ENCODE peak calls at places on chromosomes 7 and 10, in eight cellular contexts. U, F, A, M, L, I, Z and O are unnamed samples.

GRCh38 chr10:15744217-15744865 is 24.6 kb upstream of the ITGA8 start:
- DNase-seq in A (no peak), L (peak), Z (peak), M (peak), F (no peak), I (peak), U (peak), O (peak)

GRCh38 chr10:104557966-104558365 is 83.1 kb upstream of the SORCS3 start:
- DNase-seq in A (no peak), F (no peak), Z (no peak), M (no peak), U (no peak), L (no peak), I (no peak), O (no peak)

GRCh38 chr10:59079386-59080226 is 96.8 kb upstream of the PHYHIPL start:
- DNase-seq in A (no peak), U (no peak), F (no peak), L (no peak), I (peak), M (peak), Z (no peak), O (no peak)

GRCh38 chr10:84997870-84998269 is 669.5 kb downstream of the CCSER2 start:
- DNase-seq in I (no peak), U (no peak), M (no peak), Z (no peak), F (no peak), L (no peak), A (no peak), O (no peak)

GRCh38 chr7:66697451-66698438 is 42.8 kb upstream of the RABGEF1 start:
- DNase-seq in Z (no peak), U (no peak), A (peak), L (no peak), I (peak), F (no peak), M (peak), O (no peak)

GRCh38 chr10:30026080-30026479 is 33.3 kb downstream of the JCAD start:
- DNase-seq in L (no peak), U (no peak), A (no peak), Z (no peak), M (no peak), I (no peak), F (no peak), O (no peak)

GRCh38 chr10:29501692-29502091 is 133.1 kb downstream of the SVIL start:
- DNase-seq in Z (no peak), A (no peak), L (no peak), U (no peak), M (peak), I (peak), F (no peak), O (no peak)

GRCh38 chr10:19250542-19250941 is 201.9 kb downstream of the MALRD1 start:
- DNase-seq in Z (no peak), U (no peak), M (peak), A (no peak), F (no peak), I (no peak), L (no peak), O (no peak)

GRCh38 chr10:73537288-73537687 is 41.5 kb upstream of the PPP3CB start:
- DNase-seq in F (no peak), L (no peak), A (no peak), I (no peak), U (no peak), M (no peak), Z (no peak), O (no peak)

GRCh38 chr10:125762692-125763648 is 12.7 kb downstream of the MMP21 start:
- DNase-seq in Z (no peak), A (no peak), U (no peak), F (no peak), L (no peak), I (no peak), M (no peak), O (no peak)

GRCh38 chr7:102992820-102993531 is 80.2 kb downstream of the LRRC17 start:
- DNase-seq in A (no peak), I (peak), F (no peak), L (peak), M (peak), Z (peak), U (no peak), O (no peak)

GRCh38 chr10:3233486-3233990 is 61.0 kb upstream of the PITRM1 start:
- DNase-seq in L (no peak), F (no peak), I (no peak), A (no peak), U (no peak), M (no peak), Z (no peak), O (no peak)

GRCh38 chr10:76936182-76936581 is 701.4 kb downstream of the KCNMA1 start:
- DNase-seq in U (no peak), A (no peak), F (no peak), M (no peak), Z (no peak), I (no peak), L (no peak), O (no peak)

GRCh38 chr7:64551375-64552142 is 11.3 kb downstream of the ZNF680 start:
- DNase-seq in U (no peak), A (no peak), Z (no peak), M (no peak), I (no peak), L (no peak), F (no peak), O (no peak)

GRCh38 chr7:26965724-26966123 is 101.3 kb upstream of the SKAP2 start:
- DNase-seq in A (no peak), I (no peak), Z (peak), L (no peak), M (no peak), U (no peak), F (no peak), O (no peak)

GRCh38 chr10:50403074-50403473 is 151.8 kb upstream of the ASAH2 start:
- DNase-seq in A (no peak), M (no peak), L (no peak), F (no peak), Z (no peak), I (no peak), U (no peak), O (no peak)

GRCh38 chr10:78630944-78631838 is 437.6 kb upstream of the ZMIZ1 start:
- DNase-seq in A (no peak), F (no peak), U (no peak), L (no peak), Z (no peak), M (no peak), I (peak), O (peak)

GRCh38 chr7:144473908-144474307 is 70.4 kb upstream of the NOBOX start:
- DNase-seq in M (no peak), Z (no peak), A (no peak), I (no peak), U (no peak), L (no peak), F (no peak), O (no peak)

GRCh38 chr7:36984710-36985308 is 260.5 kb upstream of the AOAH start:
- DNase-seq in M (no peak), F (no peak), Z (no peak), U (no peak), A (no peak), I (no peak), L (no peak), O (no peak)

GRCh38 chr10:73625004-73625883 is 16.0 kb downstream of the MYOZ1 start:
- DNase-seq in I (peak), Z (peak), L (peak), M (peak), A (peak), U (peak), F (peak), O (no peak)

GRCh38 chr7:131653418-131654248 is 97.2 kb upstream of the PODXL start:
- DNase-seq in F (no peak), A (no peak), Z (peak), M (no peak), U (no peak), I (no peak), L (no peak), O (peak)

GRCh38 chr10:132434405-132435005 is 37.5 kb downstream of the PWWP2B start:
- DNase-seq in M (no peak), F (peak), A (peak), L (peak), Z (no peak), I (no peak), U (no peak), O (no peak)

GRCh38 chr7:134755422-134756022 is 23.9 kb upstream of the CALD1 start:
- DNase-seq in M (peak), U (no peak), Z (peak), F (no peak), I (peak), L (no peak), A (peak), O (no peak)

GRCh38 chr10:71236286-71236685 is 23.9 kb downstream of the UNC5B start:
- DNase-seq in M (no peak), L (no peak), A (no peak), F (no peak), Z (peak), U (no peak), I (no peak), O (no peak)

GRCh38 chr10:120825878-120826383 is 25.2 kb upstream of the WDR11 start:
- DNase-seq in F (no peak), I (no peak), U (no peak), M (no peak), A (no peak), Z (no peak), L (no peak), O (no peak)

GRCh38 chr10:35460852-35461460 is 124.6 kb downstream of the CCNY start:
- DNase-seq in L (no peak), Z (no peak), F (no peak), A (no peak), M (no peak), I (peak), U (no peak), O (no peak)

GRCh38 chr7:114048386-114049235 is 129.8 kb upstream of the PPP1R3A start:
- DNase-seq in L (no peak), M (peak), A (no peak), Z (peak), U (no peak), I (peak), F (no peak), O (no peak)

GRCh38 chr7:87231715-87232114 is 12.2 kb upstream of the TMEM243 start:
- DNase-seq in I (no peak), F (no peak), Z (no peak), M (no peak), L (no peak), A (no peak), U (no peak), O (no peak)

GRCh38 chr10:113957013-113957412 is 86.7 kb upstream of the ADRB1 start:
- DNase-seq in U (no peak), M (peak), I (peak), A (no peak), F (no peak), Z (peak), L (no peak), O (no peak)

GRCh38 chr10:70846795-70847194 is 31.0 kb downstream of the SGPL1 start:
- DNase-seq in U (no peak), Z (no peak), L (no peak), F (no peak), A (no peak), M (peak), I (no peak), O (no peak)

GRCh38 chr10:95906675-95907453 is 911 bp upstream of the CC2D2B start:
- DNase-seq in I (peak), F (peak), U (peak), M (peak), Z (peak), A (no peak), L (peak), O (peak)
- TF ChIP-seq CTCF in I (peak), F (no peak), U (peak), M (peak), Z (peak), A (no peak), L (no peak), O (peak)

GRCh38 chr10:14617850-14618249 is 156.8 kb downstream of the FAM107B start:
- DNase-seq in M (peak), U (no peak), Z (no peak), A (no peak), F (no peak), I (no peak), L (no peak), O (no peak)
- TF ChIP-seq CTCF in M (peak), U (peak), Z (no peak), A (no peak), F (peak), I (peak), L (peak), O (no peak)

GRCh38 chr10:119358140-119358512 is 150.8 kb downstream of the GRK5 start:
- DNase-seq in I (no peak), Z (no peak), A (no peak), F (no peak), L (no peak), M (no peak), U (no peak), O (no peak)

GRCh38 chr10:119358567-119358966 is 151.2 kb downstream of the GRK5 start:
- DNase-seq in F (no peak), A (no peak), U (no peak), L (no peak), I (no peak), M (no peak), Z (no peak), O (no peak)

GRCh38 chr10:119353438-119353837 is 146.1 kb downstream of the GRK5 start:
- DNase-seq in I (no peak), U (no peak), L (no peak), M (no peak), Z (no peak), F (no peak), A (no peak), O (no peak)

GRCh38 chr10:119357389-119358139 is 150.2 kb downstream of the GRK5 start:
- DNase-seq in F (peak), U (no peak), A (no peak), M (no peak), I (peak), L (no peak), Z (no peak), O (no peak)

DNA sequence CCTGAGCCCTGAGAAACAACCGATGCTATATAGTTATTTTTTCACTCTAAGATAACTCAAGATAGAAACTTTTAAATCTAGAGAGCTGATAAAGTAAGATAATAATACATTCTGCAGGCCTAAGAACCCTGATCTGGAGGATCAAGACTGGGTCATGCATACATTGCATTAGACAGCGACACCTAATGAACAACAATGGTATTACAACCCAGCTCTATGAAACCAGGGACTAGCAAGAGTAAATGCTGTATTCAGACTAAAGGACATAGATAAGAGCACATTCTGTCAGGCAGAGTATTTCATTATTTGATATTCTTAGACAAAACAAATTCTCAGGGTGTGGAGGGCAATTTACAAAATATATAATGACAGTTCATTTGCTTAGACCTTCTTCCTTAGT is 148.6 kb downstream of the GRK5 start:
- DNase-seq in A (no peak), Z (no peak), M (no peak), F (no peak), L (no peak), U (no peak), I (no peak), O (no peak)
- TF ChIP-seq CTCF in A (no peak), Z (peak), M (peak), F (peak), L (no peak), U (peak), I (peak), O (peak)

GRCh38 chr10:61795551-61795950 is 105.9 kb upstream of the ARID5B start:
- DNase-seq in M (no peak), U (peak), L (no peak), A (no peak), I (no peak), Z (no peak), F (no peak), O (no peak)
- TF ChIP-seq CTCF in M (peak), U (peak), L (no peak), A (no peak), I (no peak), Z (no peak), F (no peak), O (no peak)

GRCh38 chr10:11118696-11119095 is 101.0 kb downstream of the CELF2 start:
- DNase-seq in I (no peak), U (no peak), M (no peak), A (no peak), F (no peak), L (no peak), Z (no peak), O (no peak)
- TF ChIP-seq CTCF in I (no peak), U (no peak), M (no peak), A (no peak), F (no peak), L (no peak), Z (no peak), O (no peak)

GRCh38 chr7:157997080-157997440 is 590.6 kb downstream of the PTPRN2 start:
- DNase-seq in U (no peak), F (peak), M (no peak), I (no peak), Z (no peak), A (no peak), L (no peak), O (no peak)
- TF ChIP-seq CTCF in U (no peak), F (no peak), M (no peak), I (no peak), Z (no peak), A (no peak), L (no peak), O (no peak)

DNA sequence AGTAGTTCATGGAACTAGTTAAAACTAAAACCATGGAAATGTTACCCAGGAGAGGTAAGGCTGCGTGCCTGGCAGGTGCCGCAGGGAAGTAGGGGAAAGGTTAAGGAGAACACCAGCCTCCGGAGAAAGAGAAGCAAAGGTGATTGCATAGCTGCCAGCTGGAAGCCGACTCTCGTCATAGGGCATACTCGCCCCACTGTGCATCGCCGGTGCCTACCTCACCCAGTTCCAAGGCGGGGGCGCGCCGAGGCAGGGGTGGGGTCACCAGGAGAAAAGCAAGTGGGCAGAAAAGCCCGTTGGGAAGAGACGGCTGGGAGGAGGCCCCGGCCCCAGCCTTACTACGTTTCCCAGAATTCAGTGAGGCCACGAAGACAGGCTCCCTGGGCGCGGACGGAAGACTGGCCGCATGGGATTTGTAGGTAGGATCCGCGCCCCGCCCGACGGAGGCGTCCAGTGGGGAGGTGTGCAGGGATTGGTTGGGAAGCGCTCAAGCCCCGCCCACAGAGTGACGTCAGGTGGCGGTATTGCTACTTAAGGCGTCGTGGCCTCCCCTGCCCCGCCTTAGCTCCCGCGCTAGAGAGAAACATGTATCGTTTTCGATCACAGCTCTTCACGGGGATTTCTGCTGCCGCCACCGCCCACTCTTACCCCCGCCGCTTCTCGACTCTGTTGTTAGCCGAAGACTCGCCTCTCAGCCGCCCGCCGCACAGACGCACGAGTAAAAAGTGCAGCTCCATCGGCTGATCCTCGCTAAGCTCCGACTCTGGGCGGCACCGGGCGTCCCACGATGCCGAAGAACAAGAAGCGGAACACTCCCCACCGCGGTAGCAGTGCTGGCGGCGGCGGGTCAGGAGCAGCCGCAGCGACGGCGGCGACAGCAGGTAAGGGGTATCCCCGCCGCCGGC is at the start of gene IFRD1:
- DNase-seq in M (peak), F (peak), L (peak), U (peak), A (peak), I (peak), Z (peak), O (peak)
- TF ChIP-seq CTCF in M (no peak), F (peak), L (no peak), U (no peak), A (no peak), I (no peak), Z (no peak), O (no peak)